ENCODE peak calls at places on chromosomes 5 and 9, in eight cellular contexts. Q, N, I, H, C, J, F and T are unnamed samples. For H3K9me2, the result is how much of the 10 kb centered on the place peaks cover.

GRCh38 chr5:133387091-133387490 is 225.2 kb downstream of the FSTL4 start:
- DNase-seq in Q (no peak), N (no peak), I (no peak), H (peak), C (no peak), J (no peak), F (no peak), T (no peak)

GRCh38 chr9:98217255-98217654 is 24.8 kb upstream of the CORO2A start:
- DNase-seq in Q (no peak), N (no peak), I (no peak), H (no peak), C (no peak), J (no peak), F (no peak), T (no peak)

GRCh38 chr5:127170918-127171600 is 97.8 kb upstream of the C5orf63 start:
- DNase-seq in Q (no peak), N (no peak), I (no peak), H (no peak), C (no peak), J (no peak), F (no peak), T (no peak)

GRCh38 chr5:132011561-132012384 is at the start of gene ACSL6:
- DNase-seq in Q (no peak), N (peak), I (no peak), H (no peak), C (no peak), J (no peak), F (peak), T (peak)

GRCh38 chr5:87120518-87121314 is 147.0 kb upstream of the RASA1 start:
- DNase-seq in Q (no peak), N (no peak), I (peak), H (peak), C (peak), J (peak), F (no peak), T (no peak)

GRCh38 chr5:124736111-124736813 is 10.2 kb downstream of the ZNF608 start:
- DNase-seq in Q (no peak), N (no peak), I (no peak), H (no peak), C (no peak), J (no peak), F (no peak), T (no peak)

GRCh38 chr5:150320048-150320555 is 17.4 kb upstream of the ARSI start:
- DNase-seq in Q (no peak), N (no peak), I (peak), H (peak), C (no peak), J (no peak), F (no peak), T (peak)

GRCh38 chr5:60521379-60522298 is 178.3 kb downstream of the DEPDC1B start:
- DNase-seq in Q (peak), N (no peak), I (no peak), H (no peak), C (peak), J (no peak), F (no peak), T (no peak)

GRCh38 chr5:122076023-122076422 is 2.0 kb downstream of the LOX start:
- DNase-seq in Q (no peak), N (no peak), I (peak), H (no peak), C (no peak), J (no peak), F (no peak), T (no peak)

GRCh38 chr5:180618830-180619562 is 27.7 kb upstream of the SCGB3A1 start:
- DNase-seq in Q (no peak), N (peak), I (no peak), H (no peak), C (no peak), J (no peak), F (peak), T (peak)

GRCh38 chr5:33994845-33995244 is 10.4 kb upstream of the SLC45A2 start:
- DNase-seq in Q (no peak), N (no peak), I (no peak), H (peak), C (peak), J (no peak), F (no peak), T (no peak)

GRCh38 chr5:136043551-136043950 is 14.8 kb downstream of the TGFBI start:
- DNase-seq in Q (no peak), N (no peak), I (no peak), H (no peak), C (no peak), J (no peak), F (no peak), T (no peak)

GRCh38 chr9:107782381-107782780 is 292.8 kb upstream of the KLF4 start:
- DNase-seq in Q (no peak), N (no peak), I (no peak), H (no peak), C (no peak), J (no peak), F (no peak), T (no peak)

DNA sequence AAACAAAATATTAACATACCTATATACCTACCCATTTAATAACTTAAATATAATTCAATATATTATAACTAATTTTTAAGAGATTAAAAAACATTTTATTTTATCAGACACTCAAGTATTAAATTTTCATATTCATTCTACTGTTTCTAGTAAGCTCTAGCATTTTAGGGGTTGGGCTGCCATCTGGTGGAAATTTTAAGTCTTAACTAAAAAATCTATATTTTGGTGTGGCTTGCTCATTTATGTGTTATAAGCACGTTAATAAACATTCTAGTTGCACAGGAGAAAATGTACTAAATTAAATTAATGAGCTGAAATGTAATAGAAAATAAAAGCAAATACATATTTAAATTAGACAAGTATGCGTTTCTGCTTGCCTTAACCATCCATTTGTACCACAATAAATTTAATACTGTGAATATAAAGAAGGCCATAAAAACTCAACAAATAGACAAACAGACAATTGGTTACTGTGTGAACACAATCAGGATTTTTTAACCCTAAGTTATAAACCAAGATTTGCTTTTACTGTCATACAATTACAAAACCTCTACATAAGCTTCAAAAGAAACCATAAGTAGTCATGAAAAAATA is 1728.3 kb upstream of the CDH9 start:
- DNase-seq in Q (peak), N (peak), I (no peak), H (peak), C (peak), J (peak), F (peak), T (peak)
- TF ChIP-seq CTCF in Q (peak), N (peak), I (peak), H (peak), C (peak), J (peak), F (peak), T (peak)

GRCh38 chr9:83334320-83334719 is 203.9 kb downstream of the FRMD3 start:
- DNase-seq in Q (peak), N (peak), I (peak), H (peak), C (peak), J (peak), F (peak), T (peak)
- H3K27ac ChIP-seq in Q (no peak), N (no peak), I (no peak), H (no peak), C (no peak), J (no peak), F (no peak), T (no peak)

DNA sequence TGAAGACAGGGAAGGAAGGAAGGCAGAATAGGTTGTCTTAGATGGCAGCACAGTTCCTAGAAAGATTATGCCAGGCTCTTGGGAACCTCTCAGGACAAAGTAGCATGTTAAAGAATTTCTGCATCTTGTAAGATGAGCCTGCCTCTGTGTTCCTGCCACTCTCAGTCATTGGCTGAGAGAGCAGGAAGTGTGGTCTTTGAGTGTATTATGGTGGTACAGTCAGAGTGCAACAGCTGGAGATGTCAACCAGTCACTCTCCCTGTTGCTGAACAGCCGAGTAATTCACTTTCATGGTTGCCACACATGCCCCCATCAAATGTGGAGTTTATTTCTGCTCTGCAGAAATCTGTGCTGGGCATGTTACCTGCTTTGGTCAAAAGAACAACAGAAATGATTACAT is 659.6 kb upstream of the RIOK2 start:
- DNase-seq in Q (no peak), N (no peak), I (no peak), H (no peak), C (no peak), J (no peak), F (no peak), T (no peak)
- H3K9me2 ChIP-seq in Q (under half), N (under half), I (under half), H (under half), C (under half), J (under half), F (under half), T (under half)

DNA sequence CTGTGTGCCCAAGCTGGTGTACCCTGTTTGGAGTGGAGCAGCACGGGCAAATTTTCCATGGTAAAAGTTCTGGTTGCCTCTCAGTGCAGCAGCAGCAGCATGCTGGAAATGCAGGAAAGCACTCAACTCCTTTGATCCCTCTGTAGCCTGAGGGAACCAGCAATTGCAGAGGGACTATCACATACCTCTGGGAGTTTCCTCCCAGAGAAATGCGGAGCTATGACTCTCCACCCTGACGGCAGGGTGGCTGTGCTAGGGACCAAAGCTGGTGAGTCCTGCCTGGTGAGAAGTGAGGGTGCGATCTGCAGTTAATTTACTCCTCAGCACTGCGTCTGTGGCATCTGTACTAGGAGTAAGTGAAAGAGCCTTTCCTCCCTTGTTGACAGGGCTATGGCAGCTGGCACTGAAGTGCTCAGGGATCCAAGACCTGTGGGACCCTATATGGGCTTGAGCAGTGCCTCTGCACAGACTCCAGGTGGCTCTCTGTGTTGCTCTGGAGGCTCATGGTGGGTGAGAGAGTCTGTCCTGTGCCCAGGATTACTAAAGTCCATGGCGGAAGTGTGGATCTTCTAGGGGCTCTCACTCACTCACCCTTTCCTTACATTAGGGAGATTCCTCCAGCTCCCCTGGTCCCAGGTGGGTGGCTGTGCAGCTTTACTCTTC is 601.2 kb upstream of the TYRP1 start:
- DNase-seq in Q (no peak), N (peak), I (no peak), H (no peak), C (no peak), J (no peak), F (no peak), T (no peak)
- TF ChIP-seq CTCF in Q (no peak), N (no peak), I (no peak), H (no peak), C (no peak), J (no peak), F (no peak), T (no peak)

GRCh38 chr5:115460476-115460875 is 84.1 kb downstream of the FEM1C start:
- DNase-seq in Q (no peak), N (no peak), I (peak), H (peak), C (no peak), J (peak), F (no peak), T (peak)
- H3K27ac ChIP-seq in Q (no peak), N (no peak), I (peak), H (peak), C (no peak), J (peak), F (peak), T (peak)

DNA sequence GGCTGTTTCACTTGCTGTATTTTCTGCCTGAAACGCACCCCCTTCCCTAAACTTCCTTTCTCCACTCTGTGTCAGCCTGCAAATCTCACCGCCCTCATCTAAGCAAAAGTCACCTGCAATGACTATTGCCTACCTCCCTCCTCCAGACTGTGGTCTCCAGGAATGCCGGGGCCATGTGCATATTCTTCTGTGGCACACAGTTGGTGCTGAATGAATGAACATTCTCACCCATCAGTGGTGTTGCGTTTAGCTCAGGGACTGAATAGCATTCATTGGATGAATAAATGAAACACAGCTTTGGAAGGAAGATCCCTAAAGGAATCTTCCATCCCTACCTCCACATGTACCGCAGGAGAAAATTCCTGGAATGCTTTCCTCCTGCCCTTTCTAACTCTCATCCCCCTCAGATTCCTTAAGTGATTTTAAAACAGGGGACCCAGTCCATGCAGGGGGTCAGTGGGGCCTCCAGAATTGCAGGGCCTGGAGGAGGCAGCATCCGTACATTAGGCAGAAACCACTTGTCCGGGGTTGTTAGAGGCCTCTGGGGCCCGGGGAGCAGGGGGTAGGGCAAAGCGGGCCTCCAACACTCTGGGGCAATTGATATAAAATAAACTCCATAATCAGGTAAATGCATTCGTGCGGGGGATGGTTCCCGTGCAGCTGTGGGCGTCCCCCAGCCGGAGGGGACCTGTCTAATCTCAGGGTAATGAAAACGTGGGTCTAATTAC is 28.3 kb upstream of the PTGS1 start:
- DNase-seq in Q (no peak), N (peak), I (no peak), H (no peak), C (no peak), J (no peak), F (no peak), T (no peak)
- H3K9me2 ChIP-seq in Q (under half), N (under half), I (under half), H (under half), C (under half), J (under half), F (under half), T (under half)

GRCh38 chr9:131477367-131477766 is 25.4 kb upstream of the POMT1 start:
- DNase-seq in Q (no peak), N (no peak), I (no peak), H (no peak), C (no peak), J (no peak), F (no peak), T (no peak)

GRCh38 chr9:131474711-131475110 is 28.0 kb upstream of the POMT1 start:
- DNase-seq in Q (no peak), N (no peak), I (no peak), H (no peak), C (no peak), J (no peak), F (no peak), T (no peak)

GRCh38 chr9:131475111-131475955 is 27.4 kb upstream of the POMT1 start:
- DNase-seq in Q (no peak), N (no peak), I (no peak), H (no peak), C (no peak), J (no peak), F (no peak), T (no peak)

GRCh38 chr9:131476777-131477345 is 25.9 kb upstream of the POMT1 start:
- DNase-seq in Q (no peak), N (no peak), I (no peak), H (no peak), C (no peak), J (no peak), F (no peak), T (no peak)

GRCh38 chr9:131475956-131476776 is 26.6 kb upstream of the POMT1 start:
- DNase-seq in Q (no peak), N (peak), I (no peak), H (no peak), C (no peak), J (no peak), F (peak), T (no peak)
- TF ChIP-seq CTCF in Q (peak), N (peak), I (no peak), H (peak), C (peak), J (peak), F (peak), T (peak)

DNA sequence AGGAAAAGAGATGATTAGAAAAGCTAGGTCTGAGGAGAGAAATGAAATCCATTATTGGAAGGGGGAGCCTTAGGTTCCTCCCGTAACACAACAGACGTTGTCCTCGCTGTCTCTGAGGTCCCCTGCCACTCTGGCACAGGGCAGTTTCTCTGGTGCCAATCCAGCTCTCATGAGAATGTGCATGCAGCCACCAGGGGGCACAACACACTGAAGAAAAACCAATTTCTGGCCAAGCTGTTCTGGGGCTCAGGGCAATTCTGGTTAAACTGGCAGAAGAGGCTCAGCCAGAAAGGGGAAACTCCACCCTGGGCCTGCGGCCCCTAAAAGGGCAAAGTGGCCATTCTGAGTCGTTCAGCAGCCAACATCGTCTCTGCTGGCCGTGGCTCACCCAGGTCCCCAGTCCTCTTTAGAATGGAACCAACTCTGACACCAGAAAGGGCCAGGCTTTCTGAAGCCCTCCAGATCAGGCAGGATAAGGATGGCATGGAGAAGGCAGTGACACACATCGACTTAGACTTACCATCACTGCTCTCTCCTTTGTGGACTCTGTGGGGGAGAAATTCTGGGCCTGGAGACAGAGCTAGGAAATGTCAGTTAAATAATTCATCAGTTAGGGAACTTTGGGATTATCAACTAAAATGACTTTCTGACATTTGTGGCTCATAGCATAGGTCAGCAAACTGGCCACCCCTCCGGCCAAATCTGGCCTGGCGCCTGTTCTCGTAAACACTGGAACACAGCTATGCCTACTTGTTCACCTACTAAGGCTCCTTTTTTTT is 58.5 kb upstream of the GOLPH3 start:
- DNase-seq in Q (peak), N (peak), I (peak), H (peak), C (peak), J (peak), F (peak), T (peak)
- H3K27ac ChIP-seq in Q (no peak), N (peak), I (no peak), H (no peak), C (no peak), J (no peak), F (no peak), T (no peak)